ENCODE peak calls at places on chromosomes 3 and 15, in eight cellular contexts. Q is hepatocyte, E is SK-N-SH, U is MM.1S, O is GM23248, C is GM23338, I is neural progenitor cell, F is HCT116. T is an unnamed sample.

GRCh38 chr3:131735121-131735520 is 232.3 kb upstream of the MRPL3 start:
- DNase-seq in U (no peak), O (peak), I (no peak), C (no peak), Q (no peak), F (no peak), E (no peak), T (no peak)

GRCh38 chr3:155745795-155746550 is 1.1 kb upstream of the PLCH1 start:
- DNase-seq in E (peak), I (peak), O (peak), Q (peak), F (peak), U (no peak), C (peak), T (peak)

GRCh38 chr3:41711656-41712055 is 250.2 kb downstream of the ULK4 start:
- DNase-seq in U (no peak), F (no peak), C (peak), O (peak), I (no peak), Q (no peak), E (no peak), T (no peak)

GRCh38 chr3:176919836-176920760 is 277.2 kb downstream of the TBL1XR1 start:
- DNase-seq in C (no peak), Q (peak), E (no peak), U (no peak), F (no peak), I (no peak), O (peak), T (peak)

GRCh38 chr3:61612211-61612995 is 51.0 kb downstream of the PTPRG start:
- DNase-seq in I (peak), O (peak), Q (no peak), E (no peak), U (no peak), F (no peak), C (peak), T (no peak)

GRCh38 chr3:170420307-170420821 is 1.7 kb downstream of the CLDN11 start:
- DNase-seq in C (peak), I (peak), Q (peak), U (no peak), F (no peak), O (peak), E (no peak), T (no peak)

GRCh38 chr15:57215371-57215770 is 160.9 kb upstream of the CGNL1 start:
- DNase-seq in I (no peak), O (peak), Q (no peak), C (no peak), E (no peak), F (no peak), U (no peak), T (no peak)

GRCh38 chr3:125585595-125586223 is 9.6 kb downstream of the OSBPL11 start:
- DNase-seq in U (peak), E (peak), I (peak), F (peak), Q (peak), C (peak), O (peak), T (peak)

GRCh38 chr3:134817297-134817696 is 22.2 kb downstream of the EPHB1 start:
- DNase-seq in O (no peak), E (no peak), I (no peak), F (no peak), U (peak), Q (no peak), C (no peak), T (no peak)

GRCh38 chr15:41936155-41936554 is 36.2 kb downstream of the EHD4 start:
- DNase-seq in I (no peak), O (no peak), F (no peak), Q (no peak), C (no peak), U (no peak), E (no peak), T (no peak)

GRCh38 chr3:184117649-184118048 is 17.5 kb upstream of the EIF2B5 start:
- DNase-seq in U (no peak), Q (no peak), C (peak), O (no peak), F (no peak), I (no peak), E (no peak), T (no peak)
- TF ChIP-seq EZH2phosphoT487 in U (no peak), Q (no peak), C (no peak), O (no peak), F (no peak), I (no peak), E (no peak), T (no peak)

GRCh38 chr15:55320963-55321362 is 1.9 kb downstream of the PIGB start:
- DNase-seq in I (no peak), F (no peak), E (no peak), U (no peak), Q (no peak), C (no peak), O (no peak), T (no peak)

GRCh38 chr15:55318588-55319494 is at the start of the genes PIGB and PIGBOS1:
- DNase-seq in I (peak), O (peak), F (peak), E (peak), Q (peak), U (peak), C (peak), T (peak)

GRCh38 chr15:55322452-55322851 is 3.4 kb downstream of the PIGB start:
- DNase-seq in Q (no peak), I (peak), U (no peak), O (no peak), C (no peak), F (no peak), E (no peak), T (no peak)

GRCh38 chr15:55319537-55320325 is 709 bp downstream of the PIGB start:
- DNase-seq in F (no peak), I (peak), C (no peak), O (peak), E (no peak), Q (no peak), U (peak), T (peak)
- TF ChIP-seq EZH2phosphoT487 in F (no peak), I (no peak), C (no peak), O (no peak), E (no peak), Q (no peak), U (no peak), T (no peak)

GRCh38 chr3:66499881-66500574 is 794 bp downstream of the LRIG1 start:
- DNase-seq in U (no peak), C (no peak), Q (peak), E (peak), F (no peak), O (peak), I (peak), T (no peak)
- TF ChIP-seq EZH2phosphoT487 in U (no peak), C (no peak), Q (no peak), E (no peak), F (no peak), O (no peak), I (no peak), T (no peak)

GRCh38 chr15:44535509-44536297 is 1.2 kb upstream of the EIF3J start:
- DNase-seq in F (no peak), U (peak), Q (peak), C (peak), I (peak), E (peak), O (no peak), T (peak)

GRCh38 chr15:44530653-44531052 is 6.3 kb upstream of the EIF3J start:
- DNase-seq in C (no peak), O (no peak), U (no peak), E (no peak), F (no peak), I (no peak), Q (no peak), T (no peak)

GRCh38 chr15:44535092-44535491 is 1.9 kb upstream of the EIF3J start:
- DNase-seq in F (no peak), C (no peak), Q (no peak), I (no peak), E (no peak), U (no peak), O (no peak), T (no peak)

GRCh38 chr15:44529864-44530604 is 6.9 kb upstream of the EIF3J start:
- DNase-seq in O (no peak), C (no peak), I (no peak), E (no peak), F (no peak), Q (no peak), U (no peak), T (no peak)

GRCh38 chr15:44532689-44533088 is 4.3 kb upstream of the EIF3J start:
- DNase-seq in C (peak), E (no peak), O (no peak), Q (no peak), I (no peak), F (no peak), U (no peak), T (peak)
- TF ChIP-seq EZH2phosphoT487 in C (no peak), E (no peak), O (no peak), Q (no peak), I (no peak), F (no peak), U (no peak), T (no peak)

T was measured in PC-3.